ENCODE peak calls at places on chromosomes 5 and 9, in six cellular contexts. One of them, this sample, is unnamed. For H3K4me1, the result is how much of the 10 kb centered on the place peaks cover.

GRCh38 chr9:121768416-121769015 is 117.1 kb downstream of the DAB2IP start:
- DNase-seq in lung: no peak
- DNase-seq in stomach: no peak
- DNase-seq in hepatocyte: no peak
- DNase-seq in A549: no peak
- DNase-seq in aorta: peak
- DNase-seq in this sample: no peak

GRCh38 chr9:117434568-117434967 is 19.7 kb upstream of the ASTN2 start:
- DNase-seq in aorta: no peak
- DNase-seq in stomach: no peak
- DNase-seq in A549: no peak
- DNase-seq in hepatocyte: no peak
- DNase-seq in lung: no peak
- DNase-seq in this sample: no peak

GRCh38 chr5:98722188-98722587 is 51.3 kb upstream of the RGMB start:
- DNase-seq in aorta: no peak
- DNase-seq in lung: no peak
- DNase-seq in stomach: no peak
- DNase-seq in hepatocyte: no peak
- DNase-seq in A549: no peak
- DNase-seq in this sample: no peak

GRCh38 chr9:115615821-115616665 is 498.1 kb upstream of the TNC start:
- DNase-seq in lung: no peak
- DNase-seq in aorta: no peak
- DNase-seq in hepatocyte: no peak
- DNase-seq in A549: peak
- DNase-seq in stomach: no peak
- DNase-seq in this sample: no peak

GRCh38 chr9:77512876-77513275 is 135.2 kb downstream of the GNA14 start:
- DNase-seq in stomach: no peak
- DNase-seq in lung: no peak
- DNase-seq in aorta: no peak
- DNase-seq in A549: no peak
- DNase-seq in hepatocyte: peak
- DNase-seq in this sample: no peak

GRCh38 chr9:130518943-130519772 is 60.2 kb upstream of the FUBP3 start:
- DNase-seq in lung: no peak
- DNase-seq in hepatocyte: no peak
- DNase-seq in aorta: no peak
- DNase-seq in A549: no peak
- DNase-seq in stomach: no peak
- DNase-seq in this sample: no peak

GRCh38 chr9:73149371-73150067 is 2.1 kb upstream of the ANXA1 start:
- DNase-seq in A549: peak
- DNase-seq in aorta: no peak
- DNase-seq in stomach: no peak
- DNase-seq in lung: no peak
- DNase-seq in hepatocyte: peak
- DNase-seq in this sample: no peak

GRCh38 chr5:110031402-110032140 is 341.8 kb downstream of the MAN2A1 start:
- DNase-seq in hepatocyte: no peak
- DNase-seq in lung: no peak
- DNase-seq in aorta: no peak
- DNase-seq in stomach: no peak
- DNase-seq in A549: no peak
- DNase-seq in this sample: no peak

GRCh38 chr5:179869641-179870402 is 11.2 kb upstream of the MRNIP start:
- DNase-seq in A549: no peak
- DNase-seq in lung: no peak
- DNase-seq in stomach: no peak
- DNase-seq in hepatocyte: no peak
- DNase-seq in aorta: peak
- DNase-seq in this sample: no peak

GRCh38 chr5:40957048-40957447 is 47.8 kb downstream of the C7 start:
- DNase-seq in hepatocyte: no peak
- DNase-seq in stomach: no peak
- DNase-seq in lung: no peak
- DNase-seq in A549: no peak
- DNase-seq in aorta: no peak
- DNase-seq in this sample: no peak

GRCh38 chr9:126375386-126375785 is 48.8 kb downstream of the MVB12B start:
- DNase-seq in aorta: no peak
- DNase-seq in hepatocyte: peak
- DNase-seq in A549: no peak
- DNase-seq in lung: no peak
- DNase-seq in stomach: no peak
- DNase-seq in this sample: no peak

GRCh38 chr9:37197158-37198033 is 77.0 kb downstream of the ZCCHC7 start:
- DNase-seq in hepatocyte: peak
- DNase-seq in aorta: no peak
- DNase-seq in stomach: no peak
- DNase-seq in A549: no peak
- DNase-seq in lung: no peak
- DNase-seq in this sample: no peak

GRCh38 chr5:60339691-60340191 is 360.2 kb downstream of the DEPDC1B start:
- DNase-seq in stomach: no peak
- DNase-seq in A549: no peak
- DNase-seq in hepatocyte: no peak
- DNase-seq in aorta: peak
- DNase-seq in lung: no peak
- DNase-seq in this sample: no peak

GRCh38 chr5:143008809-143009521 is 238.8 kb downstream of the ARHGAP26 start:
- DNase-seq in hepatocyte: no peak
- DNase-seq in stomach: peak
- DNase-seq in aorta: no peak
- DNase-seq in lung: no peak
- DNase-seq in A549: no peak
- DNase-seq in this sample: no peak

GRCh38 chr9:89842267-89842768 is 237.5 kb downstream of the GADD45G start:
- DNase-seq in hepatocyte: peak
- DNase-seq in lung: peak
- DNase-seq in A549: no peak
- DNase-seq in stomach: peak
- DNase-seq in aorta: no peak
- DNase-seq in this sample: no peak

GRCh38 chr9:132631685-132632084 is 38.1 kb downstream of the DDX31 start:
- DNase-seq in lung: no peak
- DNase-seq in stomach: no peak
- DNase-seq in hepatocyte: no peak
- DNase-seq in A549: no peak
- DNase-seq in aorta: no peak
- DNase-seq in this sample: no peak

DNA sequence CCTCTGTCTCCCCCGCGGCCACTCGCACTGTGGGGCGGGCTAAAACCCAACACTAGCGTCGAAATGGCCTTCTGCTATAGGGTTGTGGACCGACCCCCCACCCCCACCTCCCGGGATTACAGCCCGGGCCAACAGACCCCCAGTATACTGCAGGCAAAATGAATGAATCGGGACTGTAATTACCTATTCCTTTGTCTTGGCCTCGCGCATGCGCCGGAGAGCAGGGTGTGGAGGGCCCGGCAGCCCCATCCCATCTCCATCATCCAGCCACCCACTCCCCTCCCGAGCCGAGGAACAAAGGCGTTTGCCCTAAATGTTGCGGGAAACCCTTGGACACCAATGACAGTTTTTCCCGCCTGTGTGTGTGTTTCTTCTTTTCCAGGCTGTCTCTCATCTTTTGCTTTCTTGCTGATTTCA is 1.6 kb downstream of the BASP1 start:
- DNase-seq in A549: peak
- DNase-seq in lung: no peak
- DNase-seq in aorta: peak
- DNase-seq in hepatocyte: peak
- DNase-seq in stomach: no peak
- DNase-seq in this sample: no peak
- H3K4me3 ChIP-seq in A549: peak
- H3K4me3 ChIP-seq in lung: no peak
- H3K4me3 ChIP-seq in aorta: peak
- H3K4me3 ChIP-seq in hepatocyte: peak
- H3K4me3 ChIP-seq in stomach: peak
- H3K4me3 ChIP-seq in this sample: peak

GRCh38 chr5:39203951-39204350 is 15.4 kb downstream of the FYB1 start:
- DNase-seq in aorta: no peak
- DNase-seq in lung: no peak
- DNase-seq in A549: no peak
- DNase-seq in stomach: no peak
- DNase-seq in hepatocyte: no peak
- DNase-seq in this sample: no peak
- H3K4me1 ChIP-seq in aorta: under half
- H3K4me1 ChIP-seq in lung: under half
- H3K4me1 ChIP-seq in A549: under half
- H3K4me1 ChIP-seq in stomach: under half
- H3K4me1 ChIP-seq in hepatocyte: under half
- H3K4me1 ChIP-seq in this sample: under half

GRCh38 chr5:58455495-58455894 is 4.4 kb downstream of the PLK2 start:
- DNase-seq in lung: no peak
- DNase-seq in stomach: no peak
- DNase-seq in hepatocyte: no peak
- DNase-seq in aorta: no peak
- DNase-seq in A549: no peak
- DNase-seq in this sample: no peak
- H3K4me3 ChIP-seq in lung: peak
- H3K4me3 ChIP-seq in stomach: no peak
- H3K4me3 ChIP-seq in hepatocyte: peak
- H3K4me3 ChIP-seq in aorta: peak
- H3K4me3 ChIP-seq in A549: peak
- H3K4me3 ChIP-seq in this sample: no peak

DNA sequence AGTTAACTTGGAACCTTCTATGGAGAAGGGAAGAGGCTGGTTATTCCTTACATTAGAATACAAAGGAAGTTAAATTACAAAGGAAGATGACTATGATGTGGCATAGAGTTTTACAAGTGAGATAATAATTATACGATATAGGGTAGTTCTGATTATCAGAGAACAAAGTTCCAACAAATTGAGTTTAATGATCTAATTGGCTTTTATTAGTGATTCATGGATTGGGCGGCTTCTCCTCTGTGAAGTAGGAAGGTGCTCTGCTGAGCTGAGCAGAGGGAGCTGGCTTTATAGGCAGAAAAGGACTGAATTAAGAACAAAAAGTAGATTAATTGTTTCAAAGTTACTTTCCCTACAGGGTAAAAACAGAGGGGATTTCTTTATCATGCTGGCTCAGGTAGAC is 49.7 kb downstream of the PARP8 start:
- DNase-seq in aorta: no peak
- DNase-seq in hepatocyte: no peak
- DNase-seq in A549: no peak
- DNase-seq in lung: no peak
- DNase-seq in stomach: no peak
- DNase-seq in this sample: no peak
- H3K4me1 ChIP-seq in aorta: under half
- H3K4me1 ChIP-seq in hepatocyte: under half
- H3K4me1 ChIP-seq in A549: under half
- H3K4me1 ChIP-seq in lung: under half
- H3K4me1 ChIP-seq in stomach: under half
- H3K4me1 ChIP-seq in this sample: under half

DNA sequence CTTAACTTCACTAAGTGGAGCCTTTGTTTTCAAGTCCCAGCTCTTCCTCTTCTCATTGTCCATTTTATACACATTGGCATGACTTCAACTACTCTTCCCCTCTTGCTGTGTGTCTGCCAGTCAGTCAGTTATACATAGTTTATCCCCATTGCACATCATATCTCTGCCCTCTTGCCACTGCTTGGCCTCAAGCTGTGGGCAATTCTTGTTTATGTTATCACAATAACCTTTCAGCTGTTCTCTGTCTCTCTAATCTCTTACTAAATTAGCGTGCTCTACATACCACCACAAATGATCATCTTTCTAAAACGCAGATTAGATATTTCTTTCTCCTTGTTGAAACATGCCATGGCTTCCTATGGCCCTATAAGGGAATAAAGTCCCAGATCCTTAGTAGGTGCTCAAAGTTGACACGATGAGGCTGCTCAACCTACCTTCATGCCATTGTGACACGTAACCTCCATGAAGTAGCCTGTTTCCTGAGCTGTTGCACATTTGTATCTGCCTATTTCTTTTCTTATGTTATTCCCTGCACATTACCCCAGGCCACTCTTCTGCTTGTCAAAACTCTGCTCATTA is 239.3 kb downstream of the GAS1 start:
- DNase-seq in hepatocyte: no peak
- DNase-seq in aorta: no peak
- DNase-seq in lung: no peak
- DNase-seq in stomach: no peak
- DNase-seq in A549: no peak
- DNase-seq in this sample: no peak
- H3K4me3 ChIP-seq in hepatocyte: no peak
- H3K4me3 ChIP-seq in aorta: no peak
- H3K4me3 ChIP-seq in lung: no peak
- H3K4me3 ChIP-seq in stomach: no peak
- H3K4me3 ChIP-seq in A549: no peak
- H3K4me3 ChIP-seq in this sample: no peak

DNA sequence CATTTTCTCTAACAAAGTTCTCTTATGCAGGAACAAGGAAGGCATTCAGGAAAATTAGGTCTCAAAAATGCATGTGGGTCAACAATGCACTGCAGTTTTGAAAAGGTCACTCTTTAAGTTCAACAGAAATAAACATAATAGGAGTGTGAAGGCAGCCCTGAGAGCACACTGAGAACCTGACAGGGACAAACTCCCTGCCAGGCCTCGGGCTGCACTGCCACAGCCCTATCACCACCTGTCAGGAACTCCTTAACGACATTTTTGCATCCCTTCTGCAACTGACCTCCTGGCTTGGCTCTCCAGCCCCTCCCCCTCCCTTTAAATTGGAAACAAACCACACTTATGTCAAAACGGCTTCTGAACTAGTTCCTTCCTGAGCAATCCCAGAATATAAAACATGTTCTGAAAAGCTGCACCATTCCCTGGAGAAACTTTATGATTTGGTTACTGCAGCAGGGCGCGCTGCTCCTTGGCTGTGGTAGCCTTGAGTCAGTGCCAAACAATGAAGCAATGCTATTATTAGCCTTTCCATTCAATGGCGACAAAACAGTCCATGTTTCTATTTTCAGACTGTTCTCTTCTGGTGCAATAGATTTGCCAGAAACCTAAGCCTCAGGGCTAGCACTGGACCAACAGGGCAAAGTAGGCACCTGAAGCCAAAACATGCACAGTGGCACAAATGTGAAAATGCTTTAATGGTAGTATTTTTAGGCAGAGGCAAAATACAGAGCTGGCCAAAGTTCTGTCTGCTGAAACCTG is 160.1 kb upstream of the ZNF608 start:
- DNase-seq in lung: peak
- DNase-seq in stomach: peak
- DNase-seq in aorta: no peak
- DNase-seq in hepatocyte: peak
- DNase-seq in A549: no peak
- DNase-seq in this sample: no peak
- H3K4me1 ChIP-seq in lung: under half
- H3K4me1 ChIP-seq in stomach: half or more
- H3K4me1 ChIP-seq in aorta: under half
- H3K4me1 ChIP-seq in hepatocyte: under half
- H3K4me1 ChIP-seq in A549: under half
- H3K4me1 ChIP-seq in this sample: under half

GRCh38 chr9:133792721-133793470 is 54.7 kb upstream of the SARDH start:
- DNase-seq in hepatocyte: peak
- DNase-seq in aorta: peak
- DNase-seq in stomach: peak
- DNase-seq in A549: peak
- DNase-seq in lung: peak
- DNase-seq in this sample: peak
- H3K4me3 ChIP-seq in hepatocyte: no peak
- H3K4me3 ChIP-seq in aorta: no peak
- H3K4me3 ChIP-seq in stomach: no peak
- H3K4me3 ChIP-seq in A549: no peak
- H3K4me3 ChIP-seq in lung: no peak
- H3K4me3 ChIP-seq in this sample: no peak

This sample was measured in Caco-2.